ENCODE peak calls at places on chromosomes 6 and 20, in eight cellular contexts. B, E, X, V, C, G, D and H are unnamed samples.

GRCh38 chr6:5893295-5893694 is 113.4 kb downstream of the NRN1 start:
- DNase-seq in B (no peak), E (no peak), X (no peak), V (no peak), C (no peak), G (no peak), D (no peak), H (no peak)

GRCh38 chr20:41617059-41617921 is 887 bp downstream of the CHD6 start:
- DNase-seq in B (peak; percentile 65), E (peak; percentile 15), X (peak; percentile 24), V (peak; percentile 35), C (peak; percentile 54), G (peak; percentile 39), D (peak; percentile 74), H (peak; percentile 25)

GRCh38 chr20:38723069-38723981 is 961 bp upstream of the SLC32A1 start:
- DNase-seq in B (no peak), E (no peak), X (no peak), V (no peak), C (no peak), G (no peak), D (peak; percentile 32), H (no peak)

GRCh38 chr6:36803908-36804307 is 35.3 kb downstream of the CPNE5 start:
- DNase-seq in B (no peak), E (no peak), X (no peak), V (no peak), C (no peak), G (no peak), D (no peak), H (no peak)

GRCh38 chr20:381581-382290 is 1.2 kb downstream of the TRIB3 start:
- DNase-seq in B (peak; percentile 60), E (peak; percentile 69), X (peak; percentile 66), V (peak; percentile 87), C (peak; percentile 92), G (peak; percentile 45), D (peak; percentile 82), H (peak; percentile 77)

GRCh38 chr20:33325350-33325749 is 42.3 kb downstream of the BPIFB1 start:
- DNase-seq in B (no peak), E (no peak), X (no peak), V (no peak), C (no peak), G (no peak), D (no peak), H (no peak)

GRCh38 chr6:53926505-53926904 is 131.7 kb downstream of the LRRC1 start:
- DNase-seq in B (no peak), E (no peak), X (no peak), V (no peak), C (no peak), G (no peak), D (peak; percentile 43), H (no peak)

GRCh38 chr6:41780623-41781301 is at the start of gene PRICKLE4:
- DNase-seq in B (peak; percentile 54), E (peak; percentile 60), X (peak; percentile 59), V (peak; percentile 59), C (no peak), G (no peak), D (peak; percentile 47), H (peak; percentile 72)

GRCh38 chr20:36230019-36230418 is 6.3 kb upstream of the AAR2 start:
- DNase-seq in B (no peak), E (no peak), X (no peak), V (no peak), C (no peak), G (no peak), D (no peak), H (no peak)

GRCh38 chr6:42818878-42819277 is 37.0 kb downstream of the BICRAL start:
- DNase-seq in B (no peak), E (no peak), X (no peak), V (no peak), C (no peak), G (no peak), D (no peak), H (no peak)

GRCh38 chr20:21505161-21505809 is 8.6 kb downstream of the NKX2-2 start:
- DNase-seq in B (peak; percentile 56), E (peak; percentile 36), X (peak; percentile 48), V (peak; percentile 69), C (peak; percentile 60), G (peak; percentile 49), D (peak; percentile 69), H (peak; percentile 52)

GRCh38 chr20:46928580-46929132 is 34.0 kb downstream of the EYA2 start:
- DNase-seq in B (no peak), E (no peak), X (no peak), V (no peak), C (no peak), G (no peak), D (peak; percentile 75), H (no peak)

GRCh38 chr6:4637691-4638433 is 138.3 kb upstream of the CDYL start:
- DNase-seq in B (no peak), E (peak; percentile 2), X (no peak), V (no peak), C (no peak), G (no peak), D (peak; percentile 86), H (no peak)

GRCh38 chr20:57400821-57401564 is 9.8 kb downstream of the RBM38 start:
- DNase-seq in B (peak; percentile 32), E (no peak), X (no peak), V (no peak), C (peak; percentile 82), G (no peak), D (no peak), H (no peak)

GRCh38 chr20:8808180-8808535 is 260.7 kb upstream of the PLCB4 start:
- DNase-seq in B (no peak), E (no peak), X (no peak), V (no peak), C (no peak), G (no peak), D (no peak), H (no peak)

GRCh38 chr6:73519943-73520687 is 717 bp downstream of the EEF1A1 start:
- DNase-seq in B (peak; percentile 80), E (peak; percentile 88), X (peak; percentile 64), V (peak; percentile 78), C (peak; percentile 78), G (peak; percentile 74), D (peak; percentile 95), H (peak; percentile 90)

GRCh38 chr6:14274552-14275492 is 157.2 kb downstream of the CD83 start:
- DNase-seq in B (no peak), E (no peak), X (no peak), V (no peak), C (no peak), G (no peak), D (no peak), H (no peak)

GRCh38 chr6:24949020-24949569 is 13.3 kb upstream of the RIPOR2 start:
- DNase-seq in B (no peak), E (peak; percentile 16), X (no peak), V (peak; percentile 23), C (peak; percentile 71), G (no peak), D (no peak), H (no peak)

GRCh38 chr6:24947636-24948035 is 11.9 kb upstream of the RIPOR2 start:
- DNase-seq in B (no peak), E (no peak), X (no peak), V (no peak), C (no peak), G (no peak), D (no peak), H (no peak)

GRCh38 chr6:24945046-24945445 is 9.3 kb upstream of the RIPOR2 start:
- DNase-seq in B (no peak), E (no peak), X (no peak), V (no peak), C (no peak), G (no peak), D (no peak), H (no peak)

GRCh38 chr6:24940311-24940917 is 4.7 kb upstream of the RIPOR2 start:
- DNase-seq in B (no peak), E (no peak), X (no peak), V (no peak), C (no peak), G (no peak), D (no peak), H (no peak)

DNA sequence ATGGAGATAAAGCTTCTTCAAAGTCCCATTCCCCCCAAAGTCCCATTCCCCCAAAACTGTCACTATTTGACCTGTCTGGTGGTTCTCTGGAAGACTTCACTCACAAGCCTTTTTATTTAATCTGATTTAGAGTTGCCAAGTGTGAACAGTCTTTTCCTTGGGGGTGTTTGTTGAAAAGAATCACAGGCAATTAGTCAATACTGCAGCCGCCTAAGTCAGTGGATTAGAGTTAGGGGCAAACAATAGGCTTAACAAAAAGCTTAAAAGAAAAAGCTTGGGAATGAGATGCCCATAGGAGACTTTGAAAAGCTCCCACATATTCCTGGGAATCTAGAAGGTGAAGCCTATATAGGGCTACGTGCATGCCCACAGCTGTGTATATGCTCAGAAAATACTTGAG is 8.0 kb upstream of the RIPOR2 start:
- DNase-seq in B (no peak), E (no peak), X (no peak), V (no peak), C (no peak), G (no peak), D (no peak), H (no peak)
- H3K9me3 ChIP-seq in B (no peaks in the 10 kb centered on the region), E (no peaks in the 10 kb centered on the region), X (peaks cover 34% of the 10 kb centered on the region), V (peaks cover 21% of the 10 kb centered on the region), C (peaks cover 32% of the 10 kb centered on the region), G (peaks cover 20% of the 10 kb centered on the region), D (no peaks in the 10 kb centered on the region), H (peaks cover 16% of the 10 kb centered on the region)

GRCh38 chr6:129646617-129647016 is 63.4 kb downstream of the ARHGAP18 start:
- DNase-seq in B (no peak), E (no peak), X (no peak), V (no peak), C (no peak), G (no peak), D (no peak), H (no peak)
- H3K4me1 ChIP-seq in B (peaks cover 4% of the 10 kb centered on the region), E (no peaks in the 10 kb centered on the region), X (peaks cover 60% of the 10 kb centered on the region), V (peaks cover 15% of the 10 kb centered on the region), C (no peaks in the 10 kb centered on the region), G (no peaks in the 10 kb centered on the region), D (peaks cover 41% of the 10 kb centered on the region), H (peaks cover 20% of the 10 kb centered on the region)

DNA sequence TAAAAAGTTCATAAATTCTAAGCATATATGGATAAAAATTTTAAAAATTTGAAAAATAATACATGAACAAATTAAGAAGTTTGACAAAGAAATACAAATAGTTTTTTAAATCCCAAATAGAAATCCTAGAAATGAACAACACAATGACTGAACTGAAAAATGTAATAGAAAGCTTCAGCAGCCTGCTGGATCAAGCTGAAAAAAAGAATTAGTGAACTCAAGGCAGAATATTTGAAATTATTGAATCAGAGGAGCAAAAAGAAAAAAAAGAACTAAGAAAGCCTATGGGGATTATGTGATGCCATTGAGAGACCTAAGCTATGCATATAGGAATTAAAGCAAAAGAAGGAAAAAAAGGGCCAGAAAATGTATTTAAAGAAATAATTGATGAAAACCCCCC is 39.9 kb upstream of the TFB1M start:
- DNase-seq in B (no peak), E (no peak), X (no peak), V (no peak), C (peak; percentile 27), G (no peak), D (no peak), H (no peak)
- H3K9me3 ChIP-seq in B (no peaks in the 10 kb centered on the region), E (peaks cover 1% of the 10 kb centered on the region), X (peaks cover 34% of the 10 kb centered on the region), V (peaks cover 7% of the 10 kb centered on the region), C (peaks cover 32% of the 10 kb centered on the region), G (peaks cover 8% of the 10 kb centered on the region), D (peaks cover 7% of the 10 kb centered on the region), H (peaks cover 12% of the 10 kb centered on the region)

DNA sequence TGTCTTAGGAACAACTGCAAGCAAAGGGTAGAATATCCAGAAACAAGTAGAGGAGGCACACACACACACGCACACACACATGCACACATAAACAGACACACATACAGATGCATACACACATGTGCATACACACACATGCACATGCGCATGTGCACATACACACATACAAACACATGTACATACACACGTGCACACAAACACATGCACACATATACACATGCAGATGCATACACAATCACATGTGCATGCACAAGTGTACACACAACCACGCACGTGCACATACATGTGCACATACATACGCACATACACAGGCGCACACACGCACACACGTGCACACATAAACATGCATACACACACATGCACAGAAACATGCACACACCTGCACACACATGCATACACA is 206.5 kb upstream of the OPRM1 start:
- DNase-seq in B (no peak), E (no peak), X (no peak), V (no peak), C (no peak), G (no peak), D (no peak), H (no peak)
- H3K4me1 ChIP-seq in B (no peaks in the 10 kb centered on the region), E (no peaks in the 10 kb centered on the region), X (no peaks in the 10 kb centered on the region), V (no peaks in the 10 kb centered on the region), C (no peaks in the 10 kb centered on the region), G (no peaks in the 10 kb centered on the region), D (no peaks in the 10 kb centered on the region), H (no peaks in the 10 kb centered on the region)